ENCODE peak calls at places on chromosome 21, in ten cellular contexts. F, C, P, I, G, V, J, M, U and O are unnamed samples.

GRCh38 chr21:44253832-44254700 is 7.6 kb downstream of the DNMT3L start:
- DNase-seq in C (no peak), F (no peak), J (no peak), V (peak), U (peak), I (no peak), G (peak), M (peak), P (peak), O (no peak)

GRCh38 chr21:44375281-44375651 is 21.8 kb downstream of the TRPM2 start:
- DNase-seq in V (no peak), F (peak), I (no peak), M (peak), G (peak), P (no peak), C (peak), J (no peak), U (no peak), O (no peak)

GRCh38 chr21:39644069-39644468 is 31.3 kb downstream of the B3GALT5 start:
- DNase-seq in F (no peak), M (no peak), U (no peak), G (no peak), C (no peak), J (no peak), V (no peak), I (no peak), P (no peak), O (no peak)

GRCh38 chr21:21111309-21111920 is 113.2 kb downstream of the NCAM2 start:
- DNase-seq in F (no peak), U (no peak), G (no peak), M (no peak), P (no peak), J (no peak), V (no peak), C (no peak), I (no peak), O (no peak)

GRCh38 chr21:22174746-22175145 is 1176.5 kb downstream of the NCAM2 start:
- DNase-seq in F (no peak), G (no peak), V (no peak), M (no peak), C (no peak), P (no peak), U (no peak), J (no peak), I (no peak), O (no peak)

GRCh38 chr21:44993321-44994015 is 53.6 kb downstream of the SLX9 start:
- DNase-seq in V (no peak), G (peak), U (no peak), F (no peak), M (peak), J (no peak), C (no peak), I (no peak), P (no peak), O (no peak)

GRCh38 chr21:39523398-39523797 is 71.6 kb downstream of the SH3BGR start:
- DNase-seq in G (no peak), V (no peak), P (no peak), J (no peak), F (no peak), C (no peak), U (no peak), I (no peak), M (peak), O (peak)

GRCh38 chr21:27569831-27570230 is 602.9 kb upstream of the ADAMTS5 start:
- DNase-seq in C (no peak), P (no peak), V (no peak), M (no peak), U (no peak), F (no peak), J (no peak), G (no peak), I (no peak), O (no peak)

GRCh38 chr21:39662411-39662953 is 49.7 kb downstream of the B3GALT5 start:
- DNase-seq in F (peak), J (no peak), U (no peak), C (no peak), I (no peak), G (no peak), V (no peak), P (peak), M (no peak), O (no peak)

GRCh38 chr21:39681257-39681656 is 63.7 kb upstream of the IGSF5 start:
- DNase-seq in J (no peak), M (no peak), I (no peak), P (no peak), V (no peak), F (no peak), U (no peak), G (no peak), C (no peak), O (no peak)

GRCh38 chr21:36211660-36212512 is 55.3 kb downstream of the DOP1B start:
- DNase-seq in C (no peak), P (no peak), V (no peak), M (no peak), I (no peak), J (no peak), U (no peak), G (no peak), F (no peak), O (no peak)

GRCh38 chr21:36208326-36209013 is 51.8 kb downstream of the DOP1B start:
- DNase-seq in C (no peak), F (peak), P (no peak), U (no peak), V (no peak), I (no peak), J (no peak), M (no peak), G (no peak), O (no peak)

GRCh38 chr21:36209626-36210171 is 53.1 kb downstream of the DOP1B start:
- DNase-seq in G (no peak), M (peak), U (peak), I (no peak), V (no peak), F (peak), P (no peak), J (no peak), C (no peak), O (no peak)

GRCh38 chr21:36210779-36211659 is 54.4 kb downstream of the DOP1B start:
- DNase-seq in M (no peak), P (no peak), F (peak), V (no peak), G (no peak), J (no peak), I (no peak), C (no peak), U (no peak), O (no peak)

DNA sequence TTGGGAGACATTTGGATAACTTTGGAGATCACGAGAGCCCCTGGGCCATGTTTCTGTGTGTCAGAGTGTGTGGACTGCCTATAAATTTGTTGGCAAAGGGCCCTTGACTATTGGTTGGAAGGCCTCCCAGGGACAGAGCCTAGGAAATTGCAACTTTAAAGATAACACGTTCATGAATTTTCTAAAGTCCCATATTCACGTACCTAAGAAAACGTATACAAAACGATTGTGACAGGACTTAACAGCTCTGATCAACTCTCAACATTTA is 55.8 kb downstream of the DOP1B start:
- DNase-seq in U (no peak), I (no peak), V (no peak), P (no peak), J (no peak), C (no peak), M (no peak), F (no peak), G (no peak), O (no peak)
- H3K27ac ChIP-seq in U (no peak), I (no peak), V (no peak), P (no peak), J (no peak), C (no peak), M (no peak), F (no peak), G (no peak), O (no peak)

GRCh38 chr21:38494688-38495087 is 3.6 kb downstream of the ERG start:
- DNase-seq in V (no peak), M (no peak), C (no peak), J (no peak), P (no peak), F (no peak), G (no peak), U (no peak), I (no peak), O (no peak)

GRCh38 chr21:38496224-38496623 is 2.1 kb downstream of the ERG start:
- DNase-seq in M (no peak), V (no peak), C (no peak), I (no peak), U (no peak), G (no peak), J (no peak), F (no peak), P (no peak), O (no peak)

GRCh38 chr21:38493549-38494253 is 4.6 kb downstream of the ERG start:
- DNase-seq in U (no peak), F (no peak), I (no peak), M (no peak), G (no peak), P (no peak), V (no peak), J (no peak), C (no peak), O (no peak)

GRCh38 chr21:38495242-38495641 is 3.0 kb downstream of the ERG start:
- DNase-seq in M (no peak), P (no peak), U (no peak), V (no peak), I (no peak), J (no peak), F (no peak), C (no peak), G (no peak), O (no peak)

GRCh38 chr21:38494254-38494648 is 4.0 kb downstream of the ERG start:
- DNase-seq in V (no peak), G (no peak), M (no peak), J (no peak), U (no peak), P (no peak), C (no peak), F (no peak), I (no peak), O (no peak)
- TF ChIP-seq CTCF in V (no peak), G (no peak), M (no peak), J (no peak), U (no peak), P (no peak), C (no peak), F (no peak), I (no peak), O (no peak)

GRCh38 chr21:33975548-33976081 is 60.0 kb upstream of the ATP5PO start:
- DNase-seq in V (no peak), G (no peak), U (peak), M (no peak), I (peak), C (no peak), F (no peak), J (no peak), P (no peak), O (no peak)
- H3K4me3 ChIP-seq in V (no peak), G (no peak), U (no peak), M (no peak), I (no peak), C (no peak), F (no peak), J (peak), P (no peak), O (peak)

DNA sequence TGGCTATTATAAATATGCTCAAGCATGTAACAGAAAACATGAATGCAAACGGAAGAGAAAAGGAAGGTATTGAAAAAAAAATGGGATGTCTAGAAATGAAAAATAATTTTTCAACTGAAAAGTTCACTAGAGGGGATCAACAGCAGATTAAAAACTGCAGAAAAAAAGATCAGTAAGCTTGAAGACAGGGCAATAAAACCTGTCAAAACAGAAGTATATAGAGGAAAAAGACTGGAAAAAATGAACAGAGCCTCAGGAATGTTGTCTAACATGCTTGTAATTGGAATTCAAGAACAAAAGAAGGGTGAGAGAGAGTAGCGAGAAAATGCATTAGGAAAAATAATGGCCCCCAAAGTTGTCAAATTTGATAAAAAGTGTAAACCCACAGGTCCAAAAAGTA is 29.6 kb downstream of the CRYAA start:
- DNase-seq in U (no peak), C (no peak), J (no peak), G (no peak), F (no peak), V (no peak), P (no peak), I (no peak), M (no peak), O (no peak)
- H3K27ac ChIP-seq in U (no peak), C (no peak), J (no peak), G (no peak), F (no peak), V (no peak), P (no peak), I (no peak), M (no peak), O (no peak)

GRCh38 chr21:24224411-24224810 is 1382.9 kb downstream of the MRPL39 start:
- DNase-seq in F (no peak), M (no peak), U (no peak), C (no peak), I (no peak), G (no peak), J (no peak), V (no peak), P (no peak), O (no peak)
- TF ChIP-seq CTCF in F (no peak), M (no peak), U (no peak), C (no peak), I (no peak), G (no peak), J (no peak), V (no peak), P (no peak), O (no peak)

GRCh38 chr21:41428311-41428710 is 2.3 kb downstream of the MX1 start:
- DNase-seq in M (no peak), I (no peak), V (no peak), P (no peak), C (no peak), G (no peak), U (no peak), J (no peak), F (no peak), O (no peak)

GRCh38 chr21:41426656-41427311 is 745 bp downstream of the MX1 start:
- DNase-seq in J (no peak), G (no peak), I (no peak), M (no peak), F (no peak), U (no peak), C (no peak), V (no peak), P (no peak), O (no peak)

GRCh38 chr21:41425954-41426655 is at the start of gene MX1:
- DNase-seq in M (peak), C (peak), V (peak), G (peak), J (no peak), F (peak), U (peak), I (no peak), P (peak), O (peak)

GRCh38 chr21:41427556-41427955 is 1.5 kb downstream of the MX1 start:
- DNase-seq in M (no peak), J (no peak), P (no peak), I (no peak), U (no peak), F (no peak), V (no peak), C (no peak), G (no peak), O (no peak)

GRCh38 chr21:41425588-41425953 is 468 bp upstream of the MX1 start:
- DNase-seq in J (no peak), G (no peak), V (no peak), P (no peak), I (no peak), C (no peak), U (no peak), F (no peak), M (no peak), O (no peak)
- H3K4me3 ChIP-seq in J (peak), G (peak), V (peak), P (peak), I (peak), C (peak), U (peak), F (peak), M (peak), O (peak)

DNA sequence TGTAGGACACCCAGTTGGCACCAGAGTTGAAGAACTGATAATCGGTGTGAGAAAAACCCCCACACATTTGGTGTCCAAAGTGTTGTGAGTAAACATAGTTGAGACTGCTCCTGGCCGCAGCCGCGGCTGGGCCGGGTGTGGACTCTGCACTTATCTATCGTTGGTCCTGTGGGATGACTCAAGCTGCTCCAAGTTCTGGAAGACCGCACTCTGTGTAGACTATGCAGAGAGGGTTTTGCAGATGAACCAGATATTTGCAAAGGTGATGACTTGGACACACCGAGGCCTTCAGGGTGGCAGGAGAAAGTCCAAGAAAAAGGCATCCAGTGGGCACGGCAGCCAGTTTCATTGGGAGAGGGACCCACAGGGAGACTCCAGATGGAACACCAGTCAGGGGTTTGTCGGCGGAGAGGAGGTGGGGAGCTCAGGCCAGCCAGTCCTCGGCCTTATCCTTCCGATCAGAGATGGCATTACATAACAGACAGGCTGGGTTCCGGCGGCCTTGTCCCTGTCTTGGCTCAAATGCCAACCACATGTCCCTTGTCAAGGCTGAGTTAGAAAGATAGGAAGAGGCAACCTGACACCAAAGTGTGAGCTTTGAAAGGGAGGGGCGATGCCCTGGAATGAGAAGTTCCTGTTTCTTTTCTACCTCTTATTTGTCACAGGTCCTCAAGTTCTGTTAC is 21.1 kb downstream of the C2CD2 start:
- DNase-seq in I (no peak), P (no peak), C (no peak), G (no peak), M (peak), J (no peak), V (no peak), F (no peak), U (peak), O (peak)
- H3K27ac ChIP-seq in I (peak), P (peak), C (no peak), G (no peak), M (peak), J (peak), V (no peak), F (no peak), U (no peak), O (peak)

DNA sequence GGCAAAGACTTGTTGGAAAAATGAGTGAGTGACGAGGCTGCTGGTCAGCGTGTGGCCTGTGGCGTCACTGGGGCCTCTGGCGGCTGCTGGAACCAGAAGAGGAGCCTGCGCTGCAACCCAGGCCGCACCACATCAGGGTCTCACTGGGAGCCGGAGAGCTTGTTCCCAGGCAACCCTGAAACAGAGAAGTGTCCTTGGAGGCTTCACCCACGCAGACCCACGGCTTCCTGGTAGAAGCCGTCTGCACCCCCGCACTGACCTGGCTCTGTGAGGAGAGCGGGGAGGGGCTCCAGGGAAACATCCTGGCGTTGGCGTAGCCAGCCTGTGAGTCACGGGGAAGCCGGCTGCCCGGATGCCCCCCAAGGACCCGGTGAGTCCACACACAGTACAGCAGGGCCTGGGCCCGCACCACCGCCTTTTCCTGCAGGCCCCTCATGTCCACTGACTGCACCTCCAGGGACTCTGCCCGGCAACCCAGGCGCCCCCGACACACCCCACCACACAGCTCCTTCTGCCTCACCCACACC is 57.4 kb downstream of the COL6A1 start:
- DNase-seq in M (no peak), G (peak), C (peak), F (peak), U (no peak), P (peak), V (no peak), J (peak), I (peak), O (peak)
- TF ChIP-seq CTCF in M (no peak), G (no peak), C (no peak), F (no peak), U (no peak), P (no peak), V (no peak), J (no peak), I (no peak), O (no peak)

GRCh38 chr21:30194701-30195299 is 21.1 kb downstream of the CLDN8 start:
- DNase-seq in C (no peak), V (no peak), M (no peak), I (no peak), P (no peak), G (no peak), U (peak), F (peak), J (no peak), O (no peak)
- H3K4me3 ChIP-seq in C (no peak), V (no peak), M (no peak), I (no peak), P (no peak), G (no peak), U (no peak), F (no peak), J (no peak), O (no peak)

DNA sequence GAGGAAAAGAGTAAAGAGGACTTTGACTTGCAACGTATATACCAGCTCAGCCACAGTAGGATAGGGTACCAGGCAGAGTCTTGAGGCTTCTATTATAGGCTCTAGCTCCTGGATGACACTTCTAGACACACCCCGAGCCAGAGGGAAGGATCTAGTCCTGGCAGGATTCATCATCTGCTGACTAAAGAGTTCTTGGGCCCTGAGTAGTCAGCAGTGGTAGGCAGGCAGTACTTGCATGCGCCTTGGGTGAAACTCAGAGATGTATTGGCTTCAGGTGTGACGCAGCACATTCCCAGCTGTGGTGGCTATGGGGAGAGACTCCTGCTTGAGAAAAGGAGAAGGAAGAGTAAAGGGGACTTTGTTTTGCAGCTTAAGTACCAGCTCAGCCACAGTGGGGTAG is 162.3 kb upstream of the APP start:
- DNase-seq in G (no peak), I (no peak), P (no peak), U (no peak), C (no peak), V (no peak), F (peak), M (no peak), J (no peak), O (no peak)
- H3K27ac ChIP-seq in G (no peak), I (no peak), P (no peak), U (no peak), C (no peak), V (no peak), F (no peak), M (no peak), J (no peak), O (no peak)